ENCODE peak calls at places on chromosome 21, in six cellular contexts. B is A549, V is sigmoid colon, A is transverse colon, Q is ovary, K is H1. E is an unnamed sample.

GRCh38 chr21:14900058-14900457 is 164.7 kb downstream of the NRIP1 start:
- DNase-seq in B (no peak), V (no peak), A (no peak), Q (no peak), K (no peak), E (no peak)

GRCh38 chr21:21788591-21788990 is 790.4 kb downstream of the NCAM2 start:
- DNase-seq in B (no peak), V (no peak), A (no peak), Q (no peak), K (no peak), E (no peak)

GRCh38 chr21:9750341-9751086 is 770.9 kb upstream of the TPTE start:
- DNase-seq in B (no peak), V (peak; percentile 65), A (no peak), Q (no peak), K (no peak), E (no peak)

GRCh38 chr21:38938343-38938742 is 132.6 kb downstream of the ETS2 start:
- DNase-seq in B (no peak), V (no peak), A (no peak), Q (no peak), K (no peak), E (no peak)

GRCh38 chr21:14548751-14549150 is 2.6 kb upstream of the SAMSN1 start:
- DNase-seq in B (no peak), V (no peak), A (no peak), Q (no peak), K (no peak), E (no peak)

GRCh38 chr21:46368533-46369285 is 44.8 kb downstream of the PCNT start:
- DNase-seq in B (no peak), V (no peak), A (no peak), Q (no peak), K (no peak), E (no peak)

GRCh38 chr21:30340714-30341573 is 3.5 kb upstream of the KRTAP27-1 start:
- DNase-seq in B (peak; percentile 0), V (no peak), A (peak; percentile 41), Q (no peak), K (no peak), E (no peak)

GRCh38 chr21:15868940-15869339 is 139.2 kb downstream of the USP25 start:
- DNase-seq in B (no peak), V (no peak), A (no peak), Q (no peak), K (no peak), E (no peak)

GRCh38 chr21:14581902-14582457 is 35.9 kb upstream of the SAMSN1 start:
- DNase-seq in B (no peak), V (no peak), A (no peak), Q (no peak), K (no peak), E (no peak)

GRCh38 chr21:22374218-22374969 is 1376.2 kb downstream of the NCAM2 start:
- DNase-seq in B (no peak), V (no peak), A (no peak), Q (no peak), K (peak; percentile 25), E (no peak)

GRCh38 chr21:37582613-37583012 is 216.0 kb downstream of the DYRK1A start:
- DNase-seq in B (peak; percentile 33), V (no peak), A (no peak), Q (peak; percentile 15), K (no peak), E (no peak)

GRCh38 chr21:17688912-17689874 is 76.5 kb upstream of the BTG3 start:
- DNase-seq in B (no peak), V (no peak), A (peak; percentile 42), Q (peak; percentile 35), K (no peak), E (no peak)

GRCh38 chr21:29825936-29826335 is 113.9 kb downstream of the GRIK1 start:
- DNase-seq in B (no peak), V (no peak), A (no peak), Q (no peak), K (no peak), E (no peak)

GRCh38 chr21:38474124-38474523 is 24.2 kb downstream of the ERG start:
- DNase-seq in B (no peak), V (no peak), A (no peak), Q (no peak), K (no peak), E (no peak)

DNA sequence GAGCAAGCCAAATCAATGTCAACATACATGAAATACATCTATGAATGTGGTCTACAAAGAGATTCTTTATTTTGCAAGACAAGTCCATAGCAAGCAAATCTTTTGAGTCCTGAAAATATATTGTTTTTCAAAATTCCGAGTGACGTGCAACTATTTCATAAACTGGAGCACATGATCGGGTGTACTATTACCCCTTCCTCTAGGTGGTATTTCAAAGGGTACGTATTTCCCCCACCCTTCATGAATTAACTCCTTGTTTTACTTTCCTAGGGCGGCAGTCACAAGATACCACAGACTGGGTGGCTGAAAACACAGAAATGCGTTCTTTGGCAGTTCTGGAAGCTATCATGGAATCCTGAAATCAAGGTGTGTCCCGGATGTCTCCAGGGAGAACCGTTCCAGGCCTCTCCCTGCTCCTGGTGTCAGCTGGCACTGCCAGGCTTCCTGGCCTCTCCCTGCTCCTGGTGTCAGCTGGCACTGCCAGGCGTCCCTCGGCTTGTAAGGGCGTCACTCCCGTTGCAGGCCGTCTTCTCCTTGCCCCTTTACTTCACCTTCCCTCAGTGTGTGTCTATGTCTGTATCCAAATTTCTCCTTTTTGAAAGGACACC is 55.3 kb downstream of the RIPK4 start:
- DNase-seq in B (no peak), V (no peak), A (peak; percentile 69), Q (no peak), K (no peak), E (no peak)
- H3K4me1 ChIP-seq in B (peaks cover 53% of the 10 kb centered on the region), V (no peaks in the 10 kb centered on the region), A (no peaks in the 10 kb centered on the region), Q (no peaks in the 10 kb centered on the region), K (peaks cover 18% of the 10 kb centered on the region), E (peaks cover 50% of the 10 kb centered on the region)

DNA sequence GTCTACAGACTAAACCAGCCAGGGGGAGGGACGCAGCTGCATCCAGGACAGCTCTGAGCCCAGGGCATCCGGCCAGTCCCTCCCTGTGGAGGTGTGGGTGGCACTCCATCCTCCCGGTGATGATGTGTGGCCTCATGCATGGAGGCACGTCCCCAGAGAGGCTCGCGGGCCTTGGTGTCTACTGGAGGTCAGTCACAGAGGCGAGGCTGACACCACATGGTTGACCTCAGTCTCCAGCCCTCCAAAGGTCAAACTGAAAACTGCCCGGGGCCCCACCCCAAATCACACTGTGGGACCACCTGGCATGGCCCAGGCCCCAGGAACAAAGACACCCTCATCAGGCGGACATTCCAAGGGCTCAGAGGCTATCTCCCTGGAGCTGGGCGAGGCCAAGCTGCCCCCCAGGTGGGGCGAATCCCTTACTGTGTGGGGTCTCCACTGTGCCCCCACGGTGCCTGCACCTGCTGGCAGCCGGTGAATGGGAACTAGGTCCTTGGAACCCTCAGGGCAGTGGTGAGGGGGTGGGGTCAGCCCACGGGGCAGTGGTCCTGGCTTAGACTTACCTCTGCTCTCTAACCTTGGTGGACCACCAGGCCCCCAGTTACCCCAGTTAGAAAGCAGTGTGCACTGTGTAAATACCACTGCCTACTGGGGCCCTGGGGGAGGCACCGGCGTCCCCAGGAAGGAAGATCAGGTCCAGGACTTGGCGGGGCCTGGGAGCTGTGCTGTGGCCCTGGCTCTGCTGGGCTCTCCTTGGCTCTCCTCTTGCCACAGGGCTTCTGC is 49.1 kb downstream of the TRPM2 start:
- DNase-seq in B (no peak), V (no peak), A (no peak), Q (no peak), K (no peak), E (no peak)
- TF ChIP-seq CTCF in B (no peak), V (no peak), A (no peak), Q (no peak), K (no peak), E (no peak)

GRCh38 chr21:42535602-42536171 is 22.0 kb downstream of the SLC37A1 start:
- DNase-seq in B (no peak), V (peak; percentile 61), A (peak; percentile 42), Q (no peak), K (no peak), E (peak; percentile 61)
- TF ChIP-seq EP300 in B (no peak), V (no peak), A (no peak), Q (no peak), K (no peak), E (no peak)

DNA sequence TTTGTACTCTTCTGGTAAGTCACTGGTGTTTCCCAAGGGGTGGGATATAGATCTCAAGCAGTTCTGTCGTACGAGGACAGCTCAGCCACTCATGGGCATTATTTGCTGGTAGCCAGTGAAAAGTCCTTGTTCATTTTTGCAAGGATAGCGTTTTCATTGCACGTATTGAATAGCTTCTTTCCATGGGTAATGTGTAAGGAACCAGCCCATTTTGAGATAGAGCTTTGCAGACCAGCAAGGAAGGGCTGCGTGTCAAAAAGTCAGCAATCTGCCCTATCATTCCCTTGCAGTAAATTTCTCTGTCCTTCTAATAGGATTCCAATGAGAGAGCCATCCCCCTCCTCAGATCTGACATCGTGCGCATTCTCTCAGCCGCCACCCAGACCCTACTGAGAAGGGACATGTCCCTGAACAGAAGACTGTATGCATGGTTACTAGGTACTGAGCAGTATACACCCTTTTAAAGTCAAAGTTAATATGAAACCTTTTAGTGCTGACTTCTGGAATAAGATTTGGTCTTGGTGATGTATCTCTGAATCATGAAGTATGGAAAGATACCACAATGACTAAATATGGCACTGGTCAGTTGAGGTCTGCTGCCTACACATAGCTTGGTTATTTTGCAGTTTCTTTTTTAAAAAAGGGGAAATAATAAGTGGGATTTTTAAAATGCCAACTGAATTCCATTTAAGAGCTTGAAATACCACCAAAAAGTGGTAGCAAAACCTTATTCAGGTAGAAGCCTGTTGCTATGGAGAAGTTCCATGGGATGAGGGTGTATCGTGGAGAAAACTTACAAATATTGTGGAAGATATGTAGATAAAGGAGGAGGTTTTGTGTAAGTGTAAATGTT is 55.3 kb downstream of the DOP1B start:
- DNase-seq in B (no peak), V (no peak), A (no peak), Q (no peak), K (no peak), E (no peak)
- H3K4me1 ChIP-seq in B (peaks cover 33% of the 10 kb centered on the region), V (peaks cover 6% of the 10 kb centered on the region), A (no peaks in the 10 kb centered on the region), Q (no peaks in the 10 kb centered on the region), K (peaks cover 2% of the 10 kb centered on the region), E (peaks cover 6% of the 10 kb centered on the region)

GRCh38 chr21:33852495-33852894 is 63.1 kb downstream of the ATP5PO start:
- DNase-seq in B (no peak), V (no peak), A (no peak), Q (no peak), K (no peak), E (no peak)

GRCh38 chr21:33857846-33858671 is 57.5 kb downstream of the ATP5PO start:
- DNase-seq in B (no peak), V (peak; percentile 57), A (no peak), Q (no peak), K (no peak), E (no peak)

GRCh38 chr21:33856893-33857527 is 58.6 kb downstream of the ATP5PO start:
- DNase-seq in B (no peak), V (peak; percentile 35), A (no peak), Q (no peak), K (no peak), E (no peak)

GRCh38 chr21:33854604-33855003 is 61.0 kb downstream of the ATP5PO start:
- DNase-seq in B (peak; percentile 15), V (no peak), A (no peak), Q (no peak), K (no peak), E (no peak)

DNA sequence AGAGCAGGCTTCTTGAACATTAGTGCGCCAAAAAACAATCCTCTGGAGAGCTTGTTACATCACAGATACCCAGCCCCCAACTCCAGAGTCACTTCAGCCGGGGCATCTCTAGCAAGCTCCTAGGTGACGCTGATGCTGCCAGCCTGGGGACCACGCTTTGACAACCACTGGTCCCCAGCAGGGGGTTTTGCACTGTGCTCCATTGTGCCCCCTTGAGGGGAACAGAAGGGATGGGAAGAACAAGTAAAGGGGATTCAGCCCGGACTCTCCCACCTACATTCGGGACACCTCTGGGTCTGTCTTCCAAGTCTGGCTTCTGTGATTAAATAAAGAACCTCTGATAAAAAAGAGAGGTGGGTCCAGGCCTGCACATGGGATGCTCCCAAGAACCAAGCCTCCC is 60.4 kb downstream of the ATP5PO start:
- DNase-seq in B (no peak), V (peak; percentile 39), A (no peak), Q (no peak), K (no peak), E (no peak)
- TF ChIP-seq CTCF in B (no peak), V (no peak), A (no peak), Q (no peak), K (peak; percentile 49), E (no peak)